ENCODE peak calls at places on chromosomes 3 and 15, in nine cellular contexts. C is CD4-positive, alpha-beta T cell; E is hepatocyte; S is tibial nerve; Q is heart right ventricle; W is right atrium auricular region; B is transverse colon; V is foreskin keratinocyte; P is spleen. U is an unnamed sample.
A peak's percentile ranks its signal among the peaks of the same experiment; 100 is the strongest.

GRCh38 chr15:70149667-70150404 is 52.1 kb upstream of the TLE3 start:
- DNase-seq in W (no peak), P (no peak), E (peak; percentile 51), V (peak; percentile 11), S (no peak), B (no peak), C (no peak), Q (no peak), U (no peak)

GRCh38 chr3:50405249-50405648 is 45.9 kb upstream of the TMEM115 start:
- DNase-seq in W (no peak), P (no peak), B (no peak), V (no peak), Q (no peak), S (no peak), E (peak; percentile 58), C (peak; percentile 5), U (no peak)

GRCh38 chr3:127768346-127769008 is 53.8 kb downstream of the MGLL start:
- DNase-seq in B (no peak), E (no peak), W (peak; percentile 77), C (no peak), Q (no peak), P (peak; percentile 32), S (no peak), V (peak; percentile 93), U (peak; percentile 68)

GRCh38 chr3:188390775-188391443 is 237.0 kb downstream of the LPP start:
- DNase-seq in P (no peak), V (no peak), B (no peak), Q (no peak), S (no peak), E (no peak), W (no peak), C (no peak), U (no peak)

GRCh38 chr3:188772886-188773285 is 398.9 kb upstream of the TPRG1 start:
- DNase-seq in P (no peak), S (no peak), C (no peak), W (no peak), E (peak; percentile 37), V (no peak), B (no peak), Q (no peak), U (no peak)

GRCh38 chr15:69497634-69498033 is 45.0 kb downstream of the RPLP1 start:
- DNase-seq in B (no peak), W (no peak), V (no peak), C (no peak), S (no peak), Q (no peak), E (no peak), P (no peak), U (no peak)

GRCh38 chr15:78204351-78205309 is 29.7 kb downstream of the ACSBG1 start:
- DNase-seq in P (no peak), E (peak; percentile 4), V (no peak), S (peak; percentile 34), B (no peak), W (peak; percentile 59), C (no peak), Q (peak; percentile 41), U (peak; percentile 74)

GRCh38 chr15:73683624-73684536 is at the start of gene CD276:
- DNase-seq in P (peak; percentile 82), E (peak; percentile 89), B (peak; percentile 73), Q (peak; percentile 85), V (no peak), C (no peak), W (peak; percentile 77), S (peak; percentile 40), U (peak; percentile 90)

GRCh38 chr3:70272798-70273197 is 39.6 kb downstream of the MDFIC2 start:
- DNase-seq in V (no peak), Q (no peak), P (no peak), E (no peak), W (no peak), B (no peak), C (no peak), S (no peak), U (no peak)

GRCh38 chr15:39976291-39977274 is 42.7 kb downstream of the EIF2AK4 start:
- DNase-seq in P (peak; percentile 76), B (peak; percentile 51), W (peak; percentile 70), E (peak; percentile 66), C (no peak), S (peak; percentile 35), Q (peak; percentile 72), V (no peak), U (peak; percentile 67)

GRCh38 chr3:122902326-122902725 is 107.5 kb downstream of the SLC49A4 start:
- DNase-seq in C (no peak), P (no peak), W (no peak), S (no peak), E (no peak), V (no peak), Q (no peak), B (no peak), U (no peak)

GRCh38 chr15:74417230-74417629 is 16.5 kb downstream of the SEMA7A start:
- DNase-seq in B (no peak), C (no peak), V (no peak), Q (peak; percentile 33), P (no peak), W (no peak), S (no peak), E (no peak), U (no peak)

GRCh38 chr3:128499724-128500275 is 6.8 kb upstream of the GATA2 start:
- DNase-seq in S (no peak), C (no peak), W (no peak), E (no peak), Q (no peak), P (peak; percentile 10), V (no peak), B (no peak), U (no peak)

GRCh38 chr15:91258436-91258779 is 158.4 kb downstream of the SV2B start:
- DNase-seq in P (no peak), B (no peak), V (no peak), C (no peak), W (no peak), E (no peak), Q (no peak), S (no peak), U (no peak)

GRCh38 chr3:41274944-41275668 is 75.8 kb downstream of the CTNNB1 start:
- DNase-seq in E (peak; percentile 67), Q (no peak), V (no peak), B (peak; percentile 12), S (no peak), W (no peak), P (no peak), C (no peak), U (no peak)

GRCh38 chr3:122416966-122417365 is 1.1 kb upstream of the WDR5B start:
- DNase-seq in Q (no peak), B (no peak), E (no peak), P (peak; percentile 78), C (no peak), V (no peak), S (no peak), W (no peak), U (peak; percentile 60)

GRCh38 chr3:52090620-52091468 is 34.5 kb upstream of the DUSP7 start:
- DNase-seq in W (no peak), Q (no peak), C (no peak), P (peak; percentile 48), B (no peak), S (no peak), V (no peak), E (no peak), U (peak; percentile 33)

GRCh38 chr3:5021571-5022092 is 42.4 kb downstream of the BHLHE40 start:
- DNase-seq in W (no peak), Q (no peak), V (peak; percentile 90), P (peak; percentile 36), E (no peak), C (no peak), S (no peak), B (no peak), U (no peak)

GRCh38 chr15:40014390-40014789 is 24.6 kb downstream of the SRP14 start:
- DNase-seq in E (no peak), Q (no peak), V (no peak), B (no peak), W (no peak), C (no peak), P (no peak), S (no peak), U (no peak)

GRCh38 chr15:76169013-76169412 is 109.2 kb downstream of the TMEM266 start:
- DNase-seq in C (no peak), W (no peak), V (no peak), B (no peak), Q (no peak), P (no peak), S (no peak), E (no peak), U (no peak)

GRCh38 chr15:55829826-55830225 is 86.9 kb upstream of the PRTG start:
- DNase-seq in E (no peak), B (no peak), V (peak; percentile 53), C (no peak), W (no peak), Q (no peak), P (no peak), S (no peak), U (no peak)
- H3K27ac ChIP-seq in E (no peak overlapping the region), B (no peak overlapping the region), V (no peak overlapping the region), C (no peak overlapping the region), W (no peak overlapping the region), Q (no peak overlapping the region), P (no peak overlapping the region), S (no peak overlapping the region), U (no peak overlapping the region)

GRCh38 chr15:33623010-33623409 is 312.2 kb downstream of the RYR3 start:
- DNase-seq in Q (no peak), C (no peak), S (no peak), B (no peak), P (no peak), V (no peak), W (no peak), E (no peak), U (no peak)
- TF ChIP-seq CTCF in Q (no peak), C (no peak), S (no peak), B (no peak), P (no peak), V (peak; percentile 29), W (no peak), E (no peak), U (no peak)

GRCh38 chr3:194076486-194076885 is 59.5 kb upstream of the HES1 start:
- DNase-seq in B (no peak), V (no peak), S (no peak), Q (no peak), P (no peak), W (no peak), C (no peak), E (no peak), U (no peak)
- H3K27me3 ChIP-seq in B (no peaks in the 10 kb centered on the region), V (peaks cover 10% of the 10 kb centered on the region), S (no peaks in the 10 kb centered on the region), Q (no peaks in the 10 kb centered on the region), P (no peaks in the 10 kb centered on the region), W (no peaks in the 10 kb centered on the region), C (peaks cover 4% of the 10 kb centered on the region), E (no peaks in the 10 kb centered on the region), U (no peaks in the 10 kb centered on the region)

GRCh38 chr3:11563749-11564148 is 80.0 kb downstream of the VGLL4 start:
- DNase-seq in E (no peak), Q (no peak), S (no peak), P (no peak), C (no peak), W (no peak), B (no peak), V (no peak), U (no peak)
- H3K27ac ChIP-seq in E (no peak overlapping the region), Q (no peak overlapping the region), S (no peak overlapping the region), P (no peak overlapping the region), C (no peak overlapping the region), W (no peak overlapping the region), B (no peak overlapping the region), V (no peak overlapping the region), U (peak overlapping the region; percentile 23)

DNA sequence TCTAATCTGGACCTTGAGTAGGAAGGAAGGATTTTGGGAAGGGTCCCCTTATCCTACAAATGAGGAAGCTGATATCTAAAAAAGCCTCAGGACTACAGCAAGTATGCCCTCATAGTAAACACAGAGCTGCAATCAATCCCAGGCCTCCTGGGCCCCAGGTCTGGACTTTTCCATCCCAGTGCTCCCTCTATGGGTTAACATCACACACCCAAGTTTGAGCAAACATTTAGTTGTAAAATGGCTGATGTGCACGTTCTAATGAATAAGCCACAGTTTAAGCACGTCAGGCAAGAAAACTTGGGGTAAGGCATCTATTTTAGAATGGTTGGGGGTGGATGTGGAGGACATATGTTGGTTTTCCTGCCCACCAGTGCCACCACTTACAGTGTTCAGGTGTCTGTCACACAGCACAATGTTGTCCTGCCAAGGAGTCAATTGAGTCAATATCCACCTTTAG is 44.3 kb upstream of the UBE2E1 start:
- DNase-seq in V (no peak), E (peak; percentile 70), W (no peak), Q (no peak), C (no peak), B (peak; percentile 59), S (no peak), P (no peak), U (no peak)
- TF ChIP-seq CTCF in V (peak; percentile 75), E (peak; percentile 51), W (no peak), Q (peak; percentile 21), C (no peak), B (peak; percentile 26), S (no peak), P (no peak), U (peak; percentile 8)

U was measured in psoas muscle.